ENCODE peak calls at places on chromosome 9, in five cellular contexts. R, S, F, Q and J are unnamed samples.

GRCh38 chr9:121393318-121393717 is 23.3 kb upstream of the STOM start:
- DNase-seq in Q (peak; percentile 46), F (no peak), S (no peak), R (peak; percentile 41), J (no peak)

GRCh38 chr9:128053560-128053959 is 13.6 kb downstream of the NAIF1 start:
- DNase-seq in F (no peak), S (no peak), Q (no peak), R (no peak), J (no peak)

GRCh38 chr9:108543251-108543768 is 312.5 kb downstream of the ACTL7B start:
- DNase-seq in F (peak; percentile 58), R (peak; percentile 92), Q (peak; percentile 89), S (no peak), J (no peak)

GRCh38 chr9:16092627-16093091 is 539.8 kb downstream of the CCDC171 start:
- DNase-seq in S (no peak), F (peak; percentile 44), R (no peak), Q (peak; percentile 68), J (no peak)

GRCh38 chr9:93653762-93654161 is 77.4 kb downstream of the PHF2 start:
- DNase-seq in R (no peak), Q (no peak), F (no peak), S (no peak), J (no peak)

GRCh38 chr9:97572892-97573365 is 60.2 kb downstream of the TSTD2 start:
- DNase-seq in Q (no peak), R (no peak), F (no peak), S (no peak), J (no peak)

GRCh38 chr9:33868430-33869000 is 51.6 kb downstream of the UBE2R2 start:
- DNase-seq in F (no peak), Q (peak; percentile 87), R (no peak), S (no peak), J (peak; percentile 82)

GRCh38 chr9:73434826-73435225 is 283.2 kb downstream of the ANXA1 start:
- DNase-seq in Q (peak; percentile 6), S (no peak), R (no peak), F (no peak), J (no peak)

GRCh38 chr9:79526149-79526672 is 45.6 kb upstream of the TLE4 start:
- DNase-seq in S (no peak), R (no peak), F (no peak), Q (no peak), J (no peak)

GRCh38 chr9:108567571-108567970 is 288.2 kb downstream of the ACTL7B start:
- DNase-seq in F (no peak), R (no peak), S (no peak), Q (no peak), J (no peak)

GRCh38 chr9:35733109-35733541 is 659 bp downstream of the CREB3 start:
- DNase-seq in R (peak; percentile 68), S (no peak), F (peak; percentile 60), Q (peak; percentile 60), J (peak; percentile 59)

GRCh38 chr9:133907302-133907880 is 84.7 kb downstream of the VAV2 start:
- DNase-seq in F (no peak), R (no peak), Q (no peak), S (no peak), J (no peak)

GRCh38 chr9:135887585-135888050 is 19.7 kb downstream of the CAMSAP1 start:
- DNase-seq in S (peak; percentile 82), R (no peak), F (no peak), Q (no peak), J (no peak)

GRCh38 chr9:113222482-113222841 is 1.1 kb downstream of the SLC31A1 start:
- DNase-seq in F (peak; percentile 51), S (no peak), Q (peak; percentile 40), R (no peak), J (no peak)

GRCh38 chr9:129489838-129490582 is 130.9 kb downstream of the C9orf50 start:
- DNase-seq in S (peak; percentile 87), F (no peak), Q (peak; percentile 71), R (no peak), J (peak; percentile 44)

GRCh38 chr9:87498816-87499454 is 1.3 kb downstream of the DAPK1 start:
- DNase-seq in S (no peak), R (no peak), Q (no peak), F (no peak), J (no peak)

GRCh38 chr9:89425921-89426388 is 72.0 kb downstream of the SEMA4D start:
- DNase-seq in F (no peak), R (no peak), Q (no peak), S (no peak), J (peak; percentile 66)

GRCh38 chr9:78437721-78438610 is 141.0 kb downstream of the PSAT1 start:
- DNase-seq in Q (no peak), F (no peak), R (no peak), S (no peak), J (no peak)

GRCh38 chr9:12908910-12909309 is 134.1 kb downstream of the LURAP1L start:
- DNase-seq in F (no peak), S (no peak), Q (no peak), R (peak; percentile 55), J (no peak)

GRCh38 chr9:6243746-6244145 is 28.1 kb downstream of the IL33 start:
- DNase-seq in F (peak; percentile 24), S (no peak), Q (peak; percentile 78), R (peak; percentile 83), J (peak; percentile 46)

GRCh38 chr9:82031538-82032280 is 43.1 kb downstream of the SPATA31D1 start:
- DNase-seq in S (peak; percentile 17), F (peak; percentile 82), R (peak; percentile 45), Q (peak; percentile 91), J (peak; percentile 52)

GRCh38 chr9:134570726-134571325 is 70.8 kb upstream of the COL5A1 start:
- DNase-seq in Q (no peak), S (no peak), R (no peak), F (peak; percentile 3), J (no peak)

GRCh38 chr9:111236337-111236736 is 93.7 kb downstream of the OR2K2 start:
- DNase-seq in Q (no peak), R (no peak), S (no peak), F (no peak), J (no peak)

GRCh38 chr9:125749951-125750655 is 2.9 kb downstream of the PBX3 start:
- DNase-seq in R (no peak), S (no peak), F (no peak), Q (no peak), J (peak; percentile 61)

GRCh38 chr9:92035146-92035545 is 80.1 kb downstream of the SPTLC1 start:
- DNase-seq in S (no peak), Q (peak; percentile 31), R (no peak), F (no peak), J (peak; percentile 28)

GRCh38 chr9:126287467-126287866 is 39.2 kb upstream of the MVB12B start:
- DNase-seq in S (no peak), Q (no peak), R (no peak), F (no peak), J (no peak)

GRCh38 chr9:121182976-121183375 is 18.7 kb downstream of the RAB14 start:
- DNase-seq in S (no peak), F (no peak), Q (no peak), R (no peak), J (no peak)

GRCh38 chr9:137156567-137157375 is 13.1 kb downstream of the LRRC26 start:
- DNase-seq in F (peak; percentile 37), R (peak; percentile 39), S (peak; percentile 56), Q (peak; percentile 56), J (peak; percentile 26)

GRCh38 chr9:135282001-135282731 is 194.7 kb downstream of the OLFM1 start:
- DNase-seq in F (peak; percentile 45), Q (peak; percentile 26), S (peak; percentile 40), R (peak; percentile 65), J (no peak)

GRCh38 chr9:136806631-136807201 is 1.0 kb upstream of the RABL6 start:
- DNase-seq in F (no peak), R (no peak), S (no peak), Q (no peak), J (no peak)

GRCh38 chr9:36991516-36992134 is 42.4 kb downstream of the PAX5 start:
- DNase-seq in S (no peak), Q (peak; percentile 31), F (no peak), R (peak; percentile 60), J (peak; percentile 5)
- TF ChIP-seq CTCF in S (no peak), Q (peak; percentile 66), F (peak; percentile 41), R (peak; percentile 82), J (peak; percentile 64)

DNA sequence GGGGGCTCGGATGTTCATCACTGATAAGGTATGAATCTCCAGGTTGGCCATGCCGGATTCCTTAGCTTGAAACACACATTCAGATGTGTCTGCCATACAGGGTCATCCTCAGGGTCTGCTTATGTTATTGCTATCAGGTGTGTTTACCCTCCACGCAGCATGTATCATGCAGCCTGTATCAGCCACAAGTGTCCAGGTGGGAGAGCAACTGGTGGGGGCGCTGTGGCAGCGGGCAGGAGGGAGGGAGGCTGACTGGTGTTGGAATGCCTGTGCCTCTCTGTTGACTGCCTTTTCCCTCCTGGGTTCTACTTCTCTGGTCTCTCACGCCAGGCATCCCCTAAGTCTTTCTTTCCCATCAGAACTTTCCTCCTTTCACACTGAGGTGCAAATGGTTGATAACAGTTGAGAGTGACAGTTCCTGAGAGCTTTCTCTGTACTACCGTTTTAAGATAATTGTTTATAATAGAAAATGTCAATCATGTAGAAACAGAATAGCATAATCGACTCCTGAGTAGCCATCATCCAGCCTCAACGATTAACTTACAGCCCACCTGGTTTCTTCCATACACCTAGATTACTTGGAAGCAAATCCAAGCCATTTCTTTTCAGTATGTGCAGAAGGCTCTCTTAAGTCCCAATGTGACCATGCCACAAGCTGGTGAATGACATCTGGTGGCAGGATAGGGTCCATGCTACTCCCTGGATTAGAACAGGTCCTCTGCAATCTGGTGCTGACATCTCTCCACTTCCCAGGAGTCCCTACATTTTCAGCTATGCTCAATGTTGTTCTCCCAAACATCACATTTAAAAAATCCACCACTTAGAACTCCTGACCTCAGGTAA is 86.6 kb downstream of the ACER2 start:
- DNase-seq in F (no peak), Q (no peak), R (no peak), S (no peak), J (no peak)
- H3K4me3 ChIP-seq in F (no peak overlapping the region), Q (no peak overlapping the region), R (no peak overlapping the region), S (no peak overlapping the region), J (no peak overlapping the region)

GRCh38 chr9:116313638-116314037 is 160.0 kb downstream of the PAPPA start:
- DNase-seq in F (no peak), Q (peak; percentile 33), R (peak; percentile 3), S (no peak), J (no peak)
- TF ChIP-seq CTCF in F (no peak), Q (peak; percentile 23), R (no peak), S (no peak), J (peak; percentile 13)

GRCh38 chr9:71814226-71814625 is 45.9 kb upstream of the CEMIP2 start:
- DNase-seq in S (no peak), Q (peak; percentile 75), F (no peak), R (no peak), J (no peak)
- H3K4me3 ChIP-seq in S (no peak overlapping the region), Q (no peak overlapping the region), F (no peak overlapping the region), R (no peak overlapping the region), J (no peak overlapping the region)